ENCODE peak calls at places on chromosomes 2 and 18, in six cellular contexts. One of them, this sample, is unnamed.

GRCh38 chr2:221969830-221970144 is 329.0 kb downstream of the PAX3 start:
- DNase-seq in activated CD4-positive, CD25-positive, alpha-beta regulatory T cell: no peak
- DNase-seq in AG10803: no peak
- DNase-seq in GM12865: no peak
- DNase-seq in germinal center: no peak
- DNase-seq in HCT116: no peak
- DNase-seq in this sample: no peak

GRCh38 chr2:88831792-88832248 is 140.3 kb downstream of the RPIA start:
- DNase-seq in activated CD4-positive, CD25-positive, alpha-beta regulatory T cell: peak
- DNase-seq in AG10803: peak
- DNase-seq in GM12865: peak
- DNase-seq in germinal center: peak
- DNase-seq in HCT116: peak
- DNase-seq in this sample: peak

GRCh38 chr2:96336104-96336775 is 674 bp downstream of the NCAPH start:
- DNase-seq in activated CD4-positive, CD25-positive, alpha-beta regulatory T cell: no peak
- DNase-seq in AG10803: no peak
- DNase-seq in GM12865: no peak
- DNase-seq in germinal center: no peak
- DNase-seq in HCT116: no peak
- DNase-seq in this sample: no peak

GRCh38 chr2:217431577-217432269 is 571.1 kb downstream of the TNS1 start:
- DNase-seq in activated CD4-positive, CD25-positive, alpha-beta regulatory T cell: no peak
- DNase-seq in AG10803: no peak
- DNase-seq in GM12865: no peak
- DNase-seq in germinal center: no peak
- DNase-seq in HCT116: no peak
- DNase-seq in this sample: no peak

GRCh38 chr2:97736185-97736584 is 22.8 kb downstream of the ZAP70 start:
- DNase-seq in activated CD4-positive, CD25-positive, alpha-beta regulatory T cell: no peak
- DNase-seq in AG10803: no peak
- DNase-seq in GM12865: no peak
- DNase-seq in germinal center: no peak
- DNase-seq in HCT116: no peak
- DNase-seq in this sample: no peak

GRCh38 chr2:49753344-49753930 is 599.1 kb upstream of the FSHR start:
- DNase-seq in activated CD4-positive, CD25-positive, alpha-beta regulatory T cell: no peak
- DNase-seq in AG10803: no peak
- DNase-seq in GM12865: no peak
- DNase-seq in germinal center: no peak
- DNase-seq in HCT116: no peak
- DNase-seq in this sample: no peak

GRCh38 chr18:48698707-48699106 is 159.9 kb downstream of the CTIF start:
- DNase-seq in activated CD4-positive, CD25-positive, alpha-beta regulatory T cell: no peak
- DNase-seq in AG10803: no peak
- DNase-seq in GM12865: peak
- DNase-seq in germinal center: no peak
- DNase-seq in HCT116: no peak
- DNase-seq in this sample: no peak

GRCh38 chr2:176117823-176118376 is 1.3 kb downstream of the HOXD10 start:
- DNase-seq in activated CD4-positive, CD25-positive, alpha-beta regulatory T cell: no peak
- DNase-seq in AG10803: no peak
- DNase-seq in GM12865: no peak
- DNase-seq in germinal center: no peak
- DNase-seq in HCT116: no peak
- DNase-seq in this sample: no peak

GRCh38 chr2:20185176-20186022 is 39.5 kb downstream of the SDC1 start:
- DNase-seq in activated CD4-positive, CD25-positive, alpha-beta regulatory T cell: no peak
- DNase-seq in AG10803: no peak
- DNase-seq in GM12865: no peak
- DNase-seq in germinal center: no peak
- DNase-seq in HCT116: no peak
- DNase-seq in this sample: peak

GRCh38 chr18:63199743-63200241 is 119.8 kb downstream of the BCL2 start:
- DNase-seq in activated CD4-positive, CD25-positive, alpha-beta regulatory T cell: peak
- DNase-seq in AG10803: no peak
- DNase-seq in GM12865: no peak
- DNase-seq in germinal center: no peak
- DNase-seq in HCT116: no peak
- DNase-seq in this sample: no peak

GRCh38 chr2:240236217-240237111 is 96.0 kb upstream of the OTOS start:
- DNase-seq in activated CD4-positive, CD25-positive, alpha-beta regulatory T cell: no peak
- DNase-seq in AG10803: no peak
- DNase-seq in GM12865: no peak
- DNase-seq in germinal center: no peak
- DNase-seq in HCT116: no peak
- DNase-seq in this sample: no peak

GRCh38 chr18:36589857-36590543 is 238.8 kb downstream of the TPGS2 start:
- DNase-seq in activated CD4-positive, CD25-positive, alpha-beta regulatory T cell: no peak
- DNase-seq in AG10803: peak
- DNase-seq in GM12865: no peak
- DNase-seq in germinal center: no peak
- DNase-seq in HCT116: no peak
- DNase-seq in this sample: no peak

GRCh38 chr2:235685024-235685721 is 191.3 kb downstream of the AGAP1 start:
- DNase-seq in activated CD4-positive, CD25-positive, alpha-beta regulatory T cell: no peak
- DNase-seq in AG10803: peak
- DNase-seq in GM12865: no peak
- DNase-seq in germinal center: no peak
- DNase-seq in HCT116: no peak
- DNase-seq in this sample: no peak

GRCh38 chr2:109199790-109200189 is 70.8 kb downstream of the SH3RF3 start:
- DNase-seq in activated CD4-positive, CD25-positive, alpha-beta regulatory T cell: no peak
- DNase-seq in AG10803: no peak
- DNase-seq in GM12865: no peak
- DNase-seq in germinal center: no peak
- DNase-seq in HCT116: no peak
- DNase-seq in this sample: no peak

GRCh38 chr18:63787673-63788072 is 12.5 kb downstream of the SERPINB7 start:
- DNase-seq in activated CD4-positive, CD25-positive, alpha-beta regulatory T cell: no peak
- DNase-seq in AG10803: no peak
- DNase-seq in GM12865: no peak
- DNase-seq in germinal center: no peak
- DNase-seq in HCT116: no peak
- DNase-seq in this sample: no peak

GRCh38 chr2:238398577-238398976 is 28.1 kb upstream of the ASB1 start:
- DNase-seq in activated CD4-positive, CD25-positive, alpha-beta regulatory T cell: no peak
- DNase-seq in AG10803: no peak
- DNase-seq in GM12865: no peak
- DNase-seq in germinal center: no peak
- DNase-seq in HCT116: no peak
- DNase-seq in this sample: no peak

GRCh38 chr18:70907673-70908072 is 618.8 kb downstream of the SOCS6 start:
- DNase-seq in activated CD4-positive, CD25-positive, alpha-beta regulatory T cell: no peak
- DNase-seq in AG10803: no peak
- DNase-seq in GM12865: no peak
- DNase-seq in germinal center: no peak
- DNase-seq in HCT116: no peak
- DNase-seq in this sample: no peak

GRCh38 chr2:225117061-225117716 is 74.9 kb upstream of the DOCK10 start:
- DNase-seq in activated CD4-positive, CD25-positive, alpha-beta regulatory T cell: no peak
- DNase-seq in AG10803: peak
- DNase-seq in GM12865: no peak
- DNase-seq in germinal center: no peak
- DNase-seq in HCT116: no peak
- DNase-seq in this sample: no peak

GRCh38 chr18:49168970-49169619 is 218.3 kb upstream of the SMAD7 start:
- DNase-seq in activated CD4-positive, CD25-positive, alpha-beta regulatory T cell: no peak
- DNase-seq in AG10803: no peak
- DNase-seq in GM12865: peak
- DNase-seq in germinal center: peak
- DNase-seq in HCT116: no peak
- DNase-seq in this sample: no peak

GRCh38 chr2:172288603-172289002 is 138.8 kb upstream of the ITGA6 start:
- DNase-seq in activated CD4-positive, CD25-positive, alpha-beta regulatory T cell: no peak
- DNase-seq in AG10803: no peak
- DNase-seq in GM12865: no peak
- DNase-seq in germinal center: no peak
- DNase-seq in HCT116: peak
- DNase-seq in this sample: peak

GRCh38 chr2:147100406-147101035 is 744.3 kb upstream of the ACVR2A start:
- DNase-seq in activated CD4-positive, CD25-positive, alpha-beta regulatory T cell: no peak
- DNase-seq in AG10803: peak
- DNase-seq in GM12865: no peak
- DNase-seq in germinal center: no peak
- DNase-seq in HCT116: no peak
- DNase-seq in this sample: no peak

GRCh38 chr2:67567866-67568265 is 170.7 kb downstream of the ETAA1 start:
- DNase-seq in activated CD4-positive, CD25-positive, alpha-beta regulatory T cell: no peak
- DNase-seq in AG10803: peak
- DNase-seq in GM12865: no peak
- DNase-seq in germinal center: no peak
- DNase-seq in HCT116: no peak
- DNase-seq in this sample: no peak

GRCh38 chr2:118430510-118431187 is 342.4 kb downstream of the INSIG2 start:
- DNase-seq in activated CD4-positive, CD25-positive, alpha-beta regulatory T cell: no peak
- DNase-seq in AG10803: peak
- DNase-seq in GM12865: no peak
- DNase-seq in germinal center: no peak
- DNase-seq in HCT116: no peak
- DNase-seq in this sample: no peak

GRCh38 chr18:31516432-31516831 is 18.5 kb downstream of the DSG2 start:
- DNase-seq in activated CD4-positive, CD25-positive, alpha-beta regulatory T cell: no peak
- DNase-seq in AG10803: no peak
- DNase-seq in GM12865: no peak
- DNase-seq in germinal center: no peak
- DNase-seq in HCT116: no peak
- DNase-seq in this sample: no peak